ENCODE peak calls at places on chromosomes 11 and 22, in five cellular contexts. G is A549, T is left lung, M is colonic mucosa, R is stomach. I is an unnamed sample. For H3K4me1, the result is how much of the 10 kb centered on the place peaks cover.

GRCh38 chr11:28606930-28607329 is 498.7 kb downstream of the METTL15 start:
- DNase-seq in M (no peak), R (no peak), G (no peak), T (peak), I (no peak)

GRCh38 chr11:59186130-59186594 is 14.2 kb downstream of the DTX4 start:
- DNase-seq in M (peak), R (peak), G (peak), T (peak), I (peak)

GRCh38 chr11:67463680-67464410 is 5.2 kb downstream of the TMEM134 start:
- DNase-seq in G (peak), M (peak), R (peak), T (peak), I (peak)

GRCh38 chr11:67090717-67091116 is 28.3 kb upstream of the KDM2A start:
- DNase-seq in T (no peak), G (no peak), M (no peak), R (no peak), I (no peak)

GRCh38 chr11:134384406-134384805 is 27.6 kb downstream of the B3GAT1 start:
- DNase-seq in T (peak), M (no peak), G (no peak), R (no peak), I (no peak)

GRCh38 chr22:46678785-46679700 is 58.9 kb downstream of the GRAMD4 start:
- DNase-seq in R (no peak), M (no peak), G (no peak), T (no peak), I (no peak)

GRCh38 chr11:47278058-47278457 is 8.1 kb downstream of the MADD start:
- DNase-seq in G (no peak), T (no peak), R (no peak), M (no peak), I (no peak)

GRCh38 chr11:22927793-22928192 is 67.5 kb upstream of the CCDC179 start:
- DNase-seq in T (no peak), M (no peak), R (no peak), G (no peak), I (no peak)

GRCh38 chr22:24505337-24505736 is 10.2 kb downstream of the UPB1 start:
- DNase-seq in G (no peak), T (no peak), M (no peak), R (peak), I (no peak)

GRCh38 chr11:30733748-30734147 is 147.6 kb upstream of the MPPED2 start:
- DNase-seq in T (no peak), R (no peak), G (no peak), M (no peak), I (no peak)

GRCh38 chr11:70501026-70501901 is 102.9 kb downstream of the CTTN start:
- DNase-seq in T (peak), G (no peak), R (no peak), M (no peak), I (no peak)

GRCh38 chr11:123431619-123432018 is 1.6 kb downstream of the GRAMD1B start:
- DNase-seq in R (no peak), M (no peak), G (no peak), T (no peak), I (no peak)

GRCh38 chr11:48036466-48036865 is 56.1 kb downstream of the PTPRJ start:
- DNase-seq in R (no peak), T (no peak), M (no peak), G (no peak), I (no peak)

GRCh38 chr11:43983221-43983795 is 40.9 kb downstream of the C11orf96 start:
- DNase-seq in M (no peak), T (no peak), G (peak), R (no peak), I (no peak)

GRCh38 chr11:76408171-76408965 is 27.2 kb downstream of the GVQW3 start:
- DNase-seq in M (no peak), R (no peak), T (no peak), G (no peak), I (no peak)

GRCh38 chr11:105468154-105468553 is 141.7 kb upstream of the GRIA4 start:
- DNase-seq in G (no peak), R (no peak), T (no peak), M (no peak), I (no peak)

GRCh38 chr11:130118636-130119387 is 40.8 kb upstream of the ST14 start:
- DNase-seq in T (no peak), M (no peak), R (no peak), G (no peak), I (no peak)

GRCh38 chr22:39519681-39520053 is 695 bp upstream of the ATF4 start:
- DNase-seq in G (peak), R (peak), T (no peak), M (peak), I (peak)

GRCh38 chr22:31883989-31884388 is 60.3 kb upstream of the YWHAH start:
- DNase-seq in M (no peak), T (no peak), G (no peak), R (no peak), I (no peak)

GRCh38 chr11:33542921-33543320 is 157.7 kb downstream of the C11orf91 start:
- DNase-seq in R (peak), M (peak), G (peak), T (no peak), I (peak)

GRCh38 chr11:110759972-110760381 is 47.7 kb upstream of the ARHGAP20 start:
- DNase-seq in T (no peak), M (peak), G (no peak), R (peak), I (peak)

GRCh38 chr11:34366522-34366921 is 8.7 kb upstream of the ABTB2 start:
- DNase-seq in T (no peak), R (peak), M (no peak), G (peak), I (peak)

GRCh38 chr11:126113515-126113957 is 50.9 kb upstream of the CDON start:
- DNase-seq in R (peak), G (peak), T (peak), M (peak), I (peak)

GRCh38 chr11:61041755-61042518 is 60.4 kb upstream of the CD5 start:
- DNase-seq in G (peak), R (peak), T (no peak), M (peak), I (peak)

GRCh38 chr11:30455025-30455424 is 131.1 kb downstream of the MPPED2 start:
- DNase-seq in R (no peak), T (no peak), G (no peak), M (no peak), I (no peak)

GRCh38 chr11:66494935-66495334 is 14.7 kb downstream of the DPP3 start:
- DNase-seq in R (no peak), T (no peak), M (no peak), G (no peak), I (no peak)

GRCh38 chr11:62452261-62452660 is 33.4 kb downstream of the SCGB1A1 start:
- DNase-seq in R (no peak), G (no peak), T (no peak), M (no peak), I (no peak)
- H3K4me1 ChIP-seq in R (under half), G (under half), T (under half), M (under half), I (under half)

DNA sequence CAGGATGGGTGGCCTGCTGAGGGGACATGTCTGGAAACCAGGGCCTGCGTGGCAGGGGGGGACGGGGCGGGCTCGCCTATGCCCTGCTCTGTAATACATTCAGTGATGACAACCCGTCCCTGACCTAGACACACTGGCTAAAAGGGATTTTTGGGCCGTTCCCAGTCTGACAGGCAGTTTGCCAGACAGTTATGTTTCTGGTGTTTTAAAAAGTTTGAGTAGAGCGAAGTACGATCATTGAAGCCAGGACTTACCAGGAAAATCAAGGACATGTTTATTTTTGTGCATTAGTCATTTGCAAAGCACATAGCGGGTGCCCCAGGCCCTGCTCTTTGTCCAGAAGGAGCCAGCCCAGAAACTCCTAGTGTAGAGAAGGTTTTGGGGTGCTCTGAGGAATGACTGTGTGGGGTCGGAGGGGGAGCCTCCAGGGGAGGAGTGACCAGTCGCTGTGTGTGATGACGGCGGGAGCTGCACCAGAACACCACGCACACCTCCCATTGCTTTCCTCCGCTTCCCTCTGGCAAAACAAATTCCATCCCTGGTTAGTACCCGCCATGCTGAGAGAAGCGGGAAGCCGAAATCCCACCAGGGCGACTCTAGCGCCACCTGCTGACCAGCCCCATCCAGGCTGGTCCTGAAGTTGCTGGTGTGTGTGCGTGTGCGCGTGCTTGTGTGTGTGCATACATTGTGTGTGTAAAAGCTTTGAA is 50.8 kb downstream of the FBLN1 start:
- DNase-seq in M (peak), R (peak), T (no peak), G (peak), I (peak)
- TF ChIP-seq CTCF in M (peak), R (peak), T (peak), G (peak), I (peak)

GRCh38 chr22:37672920-37673453 is 2.4 kb upstream of the LGALS1 start:
- DNase-seq in R (no peak), T (no peak), M (no peak), G (no peak), I (peak)

GRCh38 chr22:37674248-37674647 is 1.2 kb upstream of the LGALS1 start:
- DNase-seq in R (no peak), T (no peak), M (no peak), G (no peak), I (no peak)

GRCh38 chr22:37676691-37677627 is 1.5 kb downstream of the LGALS1 start:
- DNase-seq in M (peak), R (peak), G (peak), T (peak), I (peak)

GRCh38 chr22:37675930-37676571 is 615 bp downstream of the LGALS1 start:
- DNase-seq in R (no peak), M (peak), T (no peak), G (peak), I (peak)

GRCh38 chr22:37674951-37675929 is at the start of gene LGALS1:
- DNase-seq in M (peak), R (peak), G (peak), T (peak), I (peak)
- H3K4me1 ChIP-seq in M (under half), R (half or more), G (under half), T (half or more), I (under half)

DNA sequence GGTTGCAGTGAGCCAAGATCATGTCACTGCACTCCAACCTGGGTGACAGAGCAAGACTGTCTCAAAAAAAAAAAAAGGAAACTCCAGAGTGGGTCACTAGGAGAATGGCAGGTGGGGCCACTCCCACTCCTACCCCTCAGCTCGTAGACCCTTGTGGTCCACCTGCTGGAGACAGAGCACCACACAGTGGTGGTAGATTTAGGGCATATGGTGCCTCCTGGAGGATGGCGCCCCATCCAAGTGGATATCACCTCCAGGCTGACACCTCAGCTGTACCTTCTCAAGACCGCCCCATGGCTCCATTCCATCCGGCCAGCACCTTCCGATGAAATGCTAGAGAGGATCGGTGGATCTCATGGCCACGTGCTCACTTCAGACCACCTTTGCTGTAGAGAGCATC is 6.2 kb downstream of the CYTH4 start:
- DNase-seq in T (peak), M (no peak), G (no peak), R (no peak), I (no peak)
- TF ChIP-seq CTCF in T (no peak), M (no peak), G (no peak), R (no peak), I (no peak)

GRCh38 chr22:42921301-42921700 is 64.2 kb upstream of the ARFGAP3 start:
- DNase-seq in T (no peak), G (no peak), M (no peak), R (no peak), I (no peak)
- H3K4me1 ChIP-seq in T (half or more), G (half or more), M (under half), R (half or more), I (under half)

DNA sequence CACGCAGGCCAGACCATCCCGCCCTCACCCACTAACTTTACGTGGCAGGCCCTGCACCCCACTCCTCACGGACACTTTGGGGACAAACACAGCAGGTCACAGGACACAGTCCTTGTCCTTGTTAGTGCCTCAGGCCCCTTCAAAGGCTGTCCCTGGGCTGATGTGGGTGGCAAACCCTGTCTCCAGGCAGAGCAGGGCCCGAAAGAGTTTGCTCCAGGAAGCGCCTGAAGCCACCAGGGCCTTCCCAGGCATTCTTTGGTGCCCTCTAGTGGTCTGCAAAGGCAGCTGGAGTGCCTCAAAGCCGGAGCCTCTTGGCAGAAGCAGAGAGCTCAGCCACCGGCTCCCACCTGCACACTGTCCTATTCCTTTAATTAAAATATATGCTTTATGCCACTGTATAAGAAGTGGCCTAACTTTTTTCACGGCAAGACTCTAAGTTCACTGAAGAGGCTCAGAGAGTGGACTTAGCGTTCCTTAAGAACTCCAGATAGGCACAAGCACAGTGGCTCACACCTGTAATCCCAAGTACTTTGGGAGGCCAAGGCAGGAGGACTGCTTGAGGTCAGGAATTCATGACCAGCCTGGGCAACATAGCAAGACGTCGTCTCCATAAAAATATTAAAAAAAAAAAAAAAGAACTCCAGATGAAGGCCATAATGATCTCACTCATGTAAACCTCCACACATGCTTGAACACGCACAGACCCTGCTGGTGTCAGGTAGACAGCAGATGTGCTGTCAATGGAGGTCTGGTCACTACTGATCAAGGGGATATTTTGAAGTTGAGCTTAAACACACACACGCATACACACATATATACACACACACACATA is 11.1 kb downstream of the TXN2 start:
- DNase-seq in T (peak), G (peak), R (peak), M (peak), I (peak)
- TF ChIP-seq CTCF in T (peak), G (peak), R (peak), M (peak), I (peak)

GRCh38 chr11:9567401-9567800 is 6.1 kb upstream of the WEE1 start:
- DNase-seq in T (no peak), R (no peak), G (no peak), M (no peak), I (no peak)
- H3K4me1 ChIP-seq in T (under half), R (half or more), G (half or more), M (under half), I (half or more)

GRCh38 chr11:127411283-127411682 is 410.7 kb upstream of the KIRREL3 start:
- DNase-seq in R (no peak), M (no peak), G (no peak), T (peak), I (no peak)
- TF ChIP-seq CTCF in R (no peak), M (no peak), G (no peak), T (no peak), I (no peak)

I was measured in transverse colon.